ENCODE peak calls at places on chromosomes 4 and X, in five cellular contexts. A, H, W, U and N are unnamed samples.

GRCh38 chr4:105710012-105710600 is 1.5 kb downstream of the GSTCD start:
- DNase-seq in A (no peak), H (no peak), W (no peak), U (no peak), N (no peak)

GRCh38 chr4:30854566-30854965 is 134.4 kb downstream of the PCDH7 start:
- DNase-seq in A (no peak), H (no peak), W (no peak), U (no peak), N (no peak)

GRCh38 chr4:37827030-37827705 is 682 bp downstream of the PGM2 start:
- DNase-seq in A (no peak), H (peak), W (peak), U (peak), N (no peak)

GRCh38 chr4:1347410-1347864 is 429 bp downstream of the UVSSA start:
- DNase-seq in A (peak), H (peak), W (peak), U (no peak), N (no peak)

GRCh38 chr4:139807483-139807882 is 141.9 kb downstream of the MGST2 start:
- DNase-seq in A (no peak), H (no peak), W (no peak), U (no peak), N (no peak)

GRCh38 chr4:98664959-98665358 is 6.5 kb upstream of the TSPAN5 start:
- DNase-seq in A (no peak), H (no peak), W (no peak), U (no peak), N (no peak)

GRCh38 chr4:36392049-36392448 is 110.6 kb downstream of the DTHD1 start:
- DNase-seq in A (no peak), H (no peak), W (peak), U (no peak), N (no peak)

GRCh38 chrX:22652596-22652995 is 347.2 kb upstream of the DDX53 start:
- DNase-seq in A (no peak), H (no peak), W (peak), U (no peak), N (no peak)

GRCh38 chr4:8732092-8732491 is 139.5 kb downstream of the CPZ start:
- DNase-seq in A (no peak), H (no peak), W (no peak), U (no peak), N (no peak)

GRCh38 chr4:101865501-101866062 is 75.1 kb downstream of the BANK1 start:
- DNase-seq in A (no peak), H (no peak), W (peak), U (no peak), N (no peak)

GRCh38 chrX:154033848-154034247 is 14.1 kb upstream of the IRAK1 start:
- DNase-seq in A (no peak), H (no peak), W (no peak), U (no peak), N (no peak)

GRCh38 chrX:12441376-12442128 is 303.3 kb downstream of the FRMPD4 start:
- DNase-seq in A (no peak), H (no peak), W (peak), U (no peak), N (no peak)

GRCh38 chr4:19266566-19266965 is 985.1 kb upstream of the SLIT2 start:
- DNase-seq in A (no peak), H (no peak), W (no peak), U (no peak), N (no peak)

GRCh38 chr4:101018836-101019235 is 328.5 kb downstream of the PPP3CA start:
- DNase-seq in A (no peak), H (no peak), W (no peak), U (no peak), N (no peak)

GRCh38 chr4:121776610-121777401 is 11.8 kb upstream of the SMIM43 start:
- DNase-seq in A (no peak), H (no peak), W (no peak), U (no peak), N (no peak)

GRCh38 chr4:7903686-7904085 is 36.0 kb downstream of the AFAP1 start:
- DNase-seq in A (no peak), H (no peak), W (peak), U (no peak), N (no peak)

GRCh38 chrX:93422693-93423092 is 250.7 kb downstream of the NAP1L3 start:
- DNase-seq in A (peak), H (peak), W (no peak), U (no peak), N (no peak)

GRCh38 chr4:1044469-1045192 is 33.2 kb downstream of the FGFRL1 start:
- DNase-seq in A (no peak), H (no peak), W (no peak), U (no peak), N (no peak)

GRCh38 chr4:158327525-158327924 is 117.2 kb downstream of the TMEM144 start:
- DNase-seq in A (no peak), H (peak), W (no peak), U (no peak), N (no peak)

GRCh38 chr4:8175686-8176085 is 17.1 kb upstream of the ABLIM2 start:
- DNase-seq in A (no peak), H (no peak), W (no peak), U (no peak), N (no peak)

GRCh38 chr4:40333921-40334352 is 1.2 kb upstream of the CHRNA9 start:
- DNase-seq in A (peak), H (no peak), W (peak), U (peak), N (peak)

GRCh38 chr4:23614284-23614892 is 275.5 kb downstream of the PPARGC1A start:
- DNase-seq in A (no peak), H (peak), W (peak), U (no peak), N (peak)

GRCh38 chr4:24978291-24979072 is 52.3 kb downstream of the LGI2 start:
- DNase-seq in A (no peak), H (no peak), W (no peak), U (no peak), N (no peak)

GRCh38 chr4:147741190-147741788 is 9.4 kb downstream of the ARHGAP10 start:
- DNase-seq in A (no peak), H (no peak), W (peak), U (no peak), N (no peak)

GRCh38 chrX:39749135-39749534 is 348.6 kb downstream of the BCOR start:
- DNase-seq in A (no peak), H (no peak), W (no peak), U (no peak), N (no peak)

GRCh38 chrX:129833153-129834004 is 10.3 kb downstream of the ZDHHC9 start:
- DNase-seq in A (no peak), H (no peak), W (peak), U (no peak), N (no peak)

GRCh38 chr4:185394568-185395254 is 1.0 kb downstream of the LRP2BP start:
- DNase-seq in A (no peak), H (peak), W (no peak), U (no peak), N (no peak)

GRCh38 chr4:159358226-159358625 is 255.3 kb downstream of the RAPGEF2 start:
- DNase-seq in A (no peak), H (no peak), W (peak), U (no peak), N (no peak)

GRCh38 chrX:53256446-53257041 is 24.8 kb downstream of the IQSEC2 start:
- DNase-seq in A (no peak), H (peak), W (no peak), U (no peak), N (no peak)

GRCh38 chr4:17347445-17347844 is 164.4 kb downstream of the QDPR start:
- DNase-seq in A (peak), H (peak), W (peak), U (no peak), N (no peak)

GRCh38 chr4:125313497-125313896 is 1.3 kb upstream of the FAT4 start:
- DNase-seq in A (peak), H (peak), W (peak), U (peak), N (peak)

GRCh38 chr4:41160856-41161255 is 53.5 kb downstream of the APBB2 start:
- DNase-seq in A (no peak), H (no peak), W (no peak), U (no peak), N (no peak)

GRCh38 chr4:1373892-1374705 is 27.1 kb downstream of the UVSSA start:
- DNase-seq in A (no peak), H (no peak), W (no peak), U (no peak), N (no peak)

GRCh38 chr4:68490826-68491457 is 43.7 kb downstream of the TMPRSS11E start:
- DNase-seq in A (no peak), H (no peak), W (peak), U (no peak), N (no peak)